ENCODE peak calls at places on chromosomes 3 and 15, in nine cellular contexts. Q is mucosa of descending colon, P is fibroblast of lung, I is astrocyte, A is hepatocyte, S is astrocyte of the spinal cord, V is HepG2, K is esophagus squamous epithelium, M is lower leg skin. R is an unnamed sample.

GRCh38 chr3:183298708-183299153 is 45.7 kb downstream of the B3GNT5 start:
- DNase-seq in V (no peak), S (peak; percentile 98), Q (no peak), M (peak; percentile 90), I (peak; percentile 92), P (peak; percentile 99), K (peak; percentile 6), A (peak; percentile 68), R (peak; percentile 93)

GRCh38 chr3:105829229-105829628 is 39.6 kb downstream of the CBLB start:
- DNase-seq in M (no peak), V (no peak), I (no peak), A (no peak), K (no peak), P (no peak), S (peak; percentile 29), Q (no peak), R (no peak)

GRCh38 chr3:178665747-178666146 is 129.5 kb downstream of the KCNMB2 start:
- DNase-seq in V (no peak), K (no peak), I (no peak), S (no peak), P (no peak), A (no peak), M (no peak), Q (no peak), R (no peak)

GRCh38 chr3:39521456-39521855 is 54.0 kb downstream of the MOBP start:
- DNase-seq in V (no peak), I (no peak), A (no peak), M (no peak), Q (no peak), P (no peak), K (no peak), S (no peak), R (no peak)

GRCh38 chr3:177361042-177361938 is 164.0 kb upstream of the TBL1XR1 start:
- DNase-seq in V (no peak), S (no peak), M (no peak), Q (no peak), A (no peak), I (no peak), K (no peak), P (no peak), R (no peak)

GRCh38 chr3:124032351-124032880 is 40.5 kb upstream of the ROPN1 start:
- DNase-seq in I (no peak), A (peak; percentile 17), P (peak; percentile 39), S (peak; percentile 10), Q (peak; percentile 44), K (no peak), V (no peak), M (no peak), R (peak; percentile 56)

GRCh38 chr3:35659808-35660207 is 20.5 kb downstream of the ARPP21 start:
- DNase-seq in K (no peak), V (peak; percentile 2), Q (no peak), S (no peak), P (no peak), A (peak; percentile 56), I (no peak), M (no peak), R (no peak)

GRCh38 chr15:66796343-66796742 is 94.3 kb downstream of the SMAD6 start:
- DNase-seq in P (no peak), V (no peak), S (no peak), I (no peak), K (no peak), Q (no peak), A (no peak), M (no peak), R (no peak)

GRCh38 chr3:141261472-141262171 is 30.0 kb downstream of the PXYLP1 start:
- DNase-seq in K (no peak), P (no peak), Q (no peak), I (no peak), A (no peak), S (no peak), M (peak; percentile 37), V (no peak), R (no peak)

GRCh38 chr3:16687206-16687605 is 82.0 kb upstream of the DAZL start:
- DNase-seq in K (no peak), S (no peak), Q (no peak), M (no peak), I (no peak), A (no peak), V (no peak), P (no peak), R (no peak)

GRCh38 chr3:81249540-81250029 is 511.9 kb downstream of the GBE1 start:
- DNase-seq in I (peak; percentile 69), P (peak; percentile 25), V (peak; percentile 97), M (no peak), S (peak; percentile 41), Q (no peak), K (no peak), A (peak; percentile 66), R (peak; percentile 88)

GRCh38 chr3:115111632-115112031 is 35.5 kb downstream of the ZBTB20 start:
- DNase-seq in I (peak; percentile 8), S (no peak), M (no peak), V (no peak), Q (no peak), K (no peak), A (no peak), P (no peak), R (no peak)

GRCh38 chr3:176919836-176920760 is 277.2 kb downstream of the TBL1XR1 start:
- DNase-seq in P (peak; percentile 86), Q (no peak), M (no peak), S (peak; percentile 74), V (peak; percentile 18), K (no peak), I (peak; percentile 86), A (peak; percentile 48), R (peak; percentile 57)

GRCh38 chr3:30733229-30733628 is 126.8 kb downstream of the TGFBR2 start:
- DNase-seq in V (no peak), S (no peak), Q (no peak), K (no peak), M (no peak), A (no peak), P (no peak), I (no peak), R (no peak)

GRCh38 chr3:184685646-184686045 is 26.2 kb downstream of the MAGEF1 start:
- DNase-seq in A (peak; percentile 62), M (no peak), K (no peak), P (no peak), I (peak; percentile 36), V (no peak), Q (no peak), S (no peak), R (no peak)

GRCh38 chr3:186281172-186281571 is 80.9 kb downstream of the DGKG start:
- DNase-seq in K (no peak), I (peak; percentile 86), P (peak; percentile 68), V (no peak), M (peak; percentile 69), Q (no peak), S (peak; percentile 87), A (no peak), R (peak; percentile 60)

GRCh38 chr3:185930393-185931107 is 7.3 kb downstream of the TRA2B start:
- DNase-seq in M (no peak), Q (no peak), K (no peak), V (no peak), P (peak; percentile 44), S (no peak), A (no peak), I (peak; percentile 40), R (peak; percentile 49)

GRCh38 chr15:48811325-48811938 is 563 bp upstream of the CEP152 start:
- DNase-seq in V (peak; percentile 4), A (peak; percentile 24), S (no peak), M (no peak), K (no peak), I (no peak), P (no peak), Q (no peak), R (no peak)

GRCh38 chr3:112958749-112959560 is 15.9 kb downstream of the CD200R1 start:
- DNase-seq in V (no peak), K (no peak), I (no peak), A (no peak), P (peak; percentile 0), Q (no peak), S (no peak), M (no peak), R (no peak)
- H3K4me3 ChIP-seq in V (no peak overlapping the region), K (no peak overlapping the region), I (no peak overlapping the region), A (no peak overlapping the region), P (no peak overlapping the region), Q (no peak overlapping the region), S (no peak overlapping the region), M (no peak overlapping the region), R (no peak overlapping the region)

DNA sequence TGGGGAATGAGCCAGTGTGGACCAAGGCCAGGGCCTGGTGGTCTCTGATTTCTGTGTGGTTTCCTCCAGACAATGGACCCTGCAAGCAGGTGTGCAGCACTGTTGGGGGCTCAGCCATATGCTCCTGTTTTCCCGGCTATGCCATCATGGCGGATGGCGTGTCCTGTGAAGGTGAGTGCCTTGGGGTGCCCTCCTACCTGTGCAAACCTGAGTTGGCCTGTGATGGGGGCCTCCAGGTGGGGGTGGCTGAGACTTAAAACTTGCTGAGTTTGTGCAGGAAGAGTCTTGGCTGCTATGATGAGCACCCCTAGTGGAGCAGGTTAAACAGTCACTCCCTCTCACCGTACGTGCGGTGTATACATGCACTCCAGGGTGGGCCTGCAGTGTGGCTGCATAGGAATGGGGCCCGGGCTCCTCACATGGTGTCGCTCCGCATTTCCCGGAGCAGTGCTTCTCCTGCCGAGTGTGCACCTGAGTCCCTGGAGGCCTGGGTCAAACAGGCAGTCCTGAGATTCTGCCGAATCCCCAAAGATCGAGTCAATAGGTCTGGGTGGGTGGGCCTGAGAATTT is 70.8 kb downstream of the FBLN2 start:
- DNase-seq in S (no peak), K (no peak), A (no peak), M (no peak), Q (no peak), V (no peak), I (no peak), P (no peak), R (no peak)
- TF ChIP-seq CTCF in S (no peak), K (no peak), A (no peak), M (no peak), Q (no peak), V (no peak), I (no peak), P (no peak), R (no peak)

DNA sequence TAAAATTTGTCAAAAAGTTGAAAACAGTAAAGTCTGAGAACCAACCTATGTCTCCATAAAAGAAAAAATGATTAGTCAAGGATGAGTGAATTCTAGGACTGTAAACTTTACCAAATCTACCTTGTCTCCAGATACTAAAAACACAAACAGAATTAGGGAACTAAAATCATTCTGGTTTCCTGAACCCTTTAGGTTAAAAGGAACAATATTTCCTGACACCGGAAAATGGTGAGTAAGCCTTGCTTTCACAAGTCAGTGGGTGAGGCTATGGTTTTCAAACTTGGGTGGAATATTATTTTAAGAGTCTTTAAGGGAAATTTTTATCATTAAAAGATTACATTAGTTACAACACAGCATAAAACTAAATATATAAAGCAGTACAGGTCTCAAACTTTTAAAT is 2.4 kb downstream of the SLC12A6 start:
- DNase-seq in V (no peak), K (no peak), M (no peak), I (no peak), S (no peak), P (no peak), A (no peak), Q (no peak), R (peak; percentile 74)
- H3K4me3 ChIP-seq in V (no peak overlapping the region), K (no peak overlapping the region), M (no peak overlapping the region), I (peak overlapping the region; percentile 3), S (no peak overlapping the region), P (no peak overlapping the region), A (no peak overlapping the region), Q (no peak overlapping the region), R (peak overlapping the region; percentile 6)

GRCh38 chr3:72942427-72942826 is 54.2 kb upstream of the PPP4R2 start:
- DNase-seq in S (no peak), K (no peak), Q (no peak), M (no peak), V (no peak), A (no peak), P (no peak), I (no peak), R (no peak)

GRCh38 chr3:72938471-72939265 is 50.8 kb downstream of the GXYLT2 start:
- DNase-seq in I (peak; percentile 98), K (no peak), S (peak; percentile 90), V (peak; percentile 81), Q (no peak), P (peak; percentile 99), A (peak; percentile 86), M (peak; percentile 85), R (peak; percentile 99)
- TF ChIP-seq CTCF in I (peak; percentile 59), K (no peak), S (peak; percentile 36), V (peak; percentile 60), Q (no peak), P (peak; percentile 70), A (peak; percentile 69), M (no peak), R (peak; percentile 69)